ENCODE peak calls at places on chromosomes 7 and 10, in six cellular contexts. One of them, this sample, is unnamed.

GRCh38 chr7:130957140-130957513 is 223.1 kb upstream of the KLF14 start:
- DNase-seq in trophoblast cell: no peak
- DNase-seq in mesenchymal stem cell: no peak
- DNase-seq in IMR-90: no peak
- DNase-seq in H9: no peak
- DNase-seq in mesendoderm: no peak
- DNase-seq in this sample: no peak

GRCh38 chr10:43880160-43880559 is 231.5 kb upstream of the ZNF32 start:
- DNase-seq in trophoblast cell: no peak
- DNase-seq in mesenchymal stem cell: no peak
- DNase-seq in IMR-90: no peak
- DNase-seq in H9: no peak
- DNase-seq in mesendoderm: no peak
- DNase-seq in this sample: no peak

GRCh38 chr7:150990416-150991186 is at the start of gene NOS3:
- DNase-seq in trophoblast cell: peak
- DNase-seq in mesenchymal stem cell: no peak
- DNase-seq in IMR-90: no peak
- DNase-seq in H9: peak
- DNase-seq in mesendoderm: no peak
- DNase-seq in this sample: no peak

GRCh38 chr10:86970152-86970886 is 2.0 kb downstream of the ADIRF start:
- DNase-seq in trophoblast cell: peak
- DNase-seq in mesenchymal stem cell: peak
- DNase-seq in IMR-90: peak
- DNase-seq in H9: peak
- DNase-seq in mesendoderm: peak
- DNase-seq in this sample: peak

GRCh38 chr7:98681496-98681895 is 64.4 kb downstream of the NPTX2 start:
- DNase-seq in trophoblast cell: no peak
- DNase-seq in mesenchymal stem cell: no peak
- DNase-seq in IMR-90: no peak
- DNase-seq in H9: no peak
- DNase-seq in mesendoderm: no peak
- DNase-seq in this sample: no peak

GRCh38 chr10:62779487-62780248 is 24.9 kb upstream of the ADO start:
- DNase-seq in trophoblast cell: no peak
- DNase-seq in mesenchymal stem cell: peak
- DNase-seq in IMR-90: peak
- DNase-seq in H9: no peak
- DNase-seq in mesendoderm: no peak
- DNase-seq in this sample: no peak

GRCh38 chr10:67697646-67698245 is 1.8 kb upstream of the CTNNA3 start:
- DNase-seq in trophoblast cell: no peak
- DNase-seq in mesenchymal stem cell: peak
- DNase-seq in IMR-90: peak
- DNase-seq in H9: no peak
- DNase-seq in mesendoderm: peak
- DNase-seq in this sample: no peak

GRCh38 chr10:27908231-27908630 is 90.6 kb downstream of the ODAD2 start:
- DNase-seq in trophoblast cell: no peak
- DNase-seq in mesenchymal stem cell: no peak
- DNase-seq in IMR-90: no peak
- DNase-seq in H9: no peak
- DNase-seq in mesendoderm: no peak
- DNase-seq in this sample: no peak

GRCh38 chr7:151671514-151671913 is 151.8 kb upstream of the RHEB start:
- DNase-seq in trophoblast cell: peak
- DNase-seq in mesenchymal stem cell: no peak
- DNase-seq in IMR-90: no peak
- DNase-seq in H9: no peak
- DNase-seq in mesendoderm: peak
- DNase-seq in this sample: peak

GRCh38 chr7:158549176-158549833 is 38.3 kb downstream of the PTPRN2 start:
- DNase-seq in trophoblast cell: no peak
- DNase-seq in mesenchymal stem cell: no peak
- DNase-seq in IMR-90: no peak
- DNase-seq in H9: peak
- DNase-seq in mesendoderm: peak
- DNase-seq in this sample: no peak

GRCh38 chr10:60430017-60430416 is 40.3 kb upstream of the ANK3 start:
- DNase-seq in trophoblast cell: no peak
- DNase-seq in mesenchymal stem cell: no peak
- DNase-seq in IMR-90: peak
- DNase-seq in H9: no peak
- DNase-seq in mesendoderm: no peak
- DNase-seq in this sample: no peak

GRCh38 chr10:78747366-78747955 is 321.3 kb upstream of the ZMIZ1 start:
- DNase-seq in trophoblast cell: no peak
- DNase-seq in mesenchymal stem cell: peak
- DNase-seq in IMR-90: no peak
- DNase-seq in H9: no peak
- DNase-seq in mesendoderm: no peak
- DNase-seq in this sample: no peak

GRCh38 chr7:1463685-1464223 is 4.5 kb upstream of the MICALL2 start:
- DNase-seq in trophoblast cell: no peak
- DNase-seq in mesenchymal stem cell: no peak
- DNase-seq in IMR-90: no peak
- DNase-seq in H9: no peak
- DNase-seq in mesendoderm: no peak
- DNase-seq in this sample: no peak

GRCh38 chr7:1459512-1459892 is 232 bp upstream of the MICALL2 start:
- DNase-seq in trophoblast cell: peak
- DNase-seq in mesenchymal stem cell: peak
- DNase-seq in IMR-90: peak
- DNase-seq in H9: peak
- DNase-seq in mesendoderm: peak
- DNase-seq in this sample: peak

GRCh38 chr7:1460757-1461639 is 1.7 kb upstream of the MICALL2 start:
- DNase-seq in trophoblast cell: no peak
- DNase-seq in mesenchymal stem cell: peak
- DNase-seq in IMR-90: peak
- DNase-seq in H9: no peak
- DNase-seq in mesendoderm: peak
- DNase-seq in this sample: no peak

GRCh38 chr7:1459930-1460756 is 873 bp upstream of the MICALL2 start:
- DNase-seq in trophoblast cell: no peak
- DNase-seq in mesenchymal stem cell: peak
- DNase-seq in IMR-90: no peak
- DNase-seq in H9: peak
- DNase-seq in mesendoderm: no peak
- DNase-seq in this sample: no peak

DNA sequence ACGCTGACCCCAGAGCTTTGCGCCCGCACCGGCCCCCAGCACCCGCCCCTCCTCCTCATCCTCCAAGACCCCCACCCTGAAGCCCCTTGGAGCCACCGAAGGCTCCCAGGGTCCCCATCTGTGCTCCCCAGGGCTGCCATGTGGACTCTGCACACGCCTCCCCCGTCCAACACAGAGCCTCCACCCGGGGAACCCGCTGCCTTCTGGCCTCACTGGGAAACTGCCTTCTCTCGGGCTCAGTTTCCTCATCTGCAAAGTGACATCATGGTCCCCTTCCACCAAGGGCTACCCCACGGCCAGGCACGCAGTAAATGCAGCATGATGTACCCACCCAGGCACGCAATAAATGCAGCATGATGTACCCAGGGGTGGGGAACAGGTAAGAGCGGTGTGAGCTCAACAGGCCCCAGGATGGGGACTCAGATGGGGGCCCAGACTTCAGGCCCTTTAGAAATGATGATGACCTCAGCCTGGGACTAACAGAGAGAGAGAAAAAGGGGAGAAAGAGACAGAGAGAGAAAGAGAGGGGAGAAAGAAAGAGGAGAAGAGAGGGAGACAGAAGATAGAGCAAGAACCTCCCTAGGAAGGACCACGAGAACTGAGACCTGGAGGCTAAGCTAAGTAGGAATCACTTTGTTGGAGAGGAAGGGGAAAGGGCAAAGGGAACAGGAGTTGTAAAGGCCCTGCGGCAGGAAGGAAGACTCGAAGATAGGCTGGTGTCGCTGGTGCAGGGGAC is 2.5 kb upstream of the MICALL2 start:
- DNase-seq in trophoblast cell: no peak
- DNase-seq in mesenchymal stem cell: no peak
- DNase-seq in IMR-90: no peak
- DNase-seq in H9: no peak
- DNase-seq in mesendoderm: no peak
- DNase-seq in this sample: no peak
- H3K4ac ChIP-seq in trophoblast cell: no peak
- H3K4ac ChIP-seq in mesenchymal stem cell: no peak
- H3K4ac ChIP-seq in IMR-90: no peak
- H3K4ac ChIP-seq in H9: no peak
- H3K4ac ChIP-seq in mesendoderm: no peak
- H3K4ac ChIP-seq in this sample: no peak

DNA sequence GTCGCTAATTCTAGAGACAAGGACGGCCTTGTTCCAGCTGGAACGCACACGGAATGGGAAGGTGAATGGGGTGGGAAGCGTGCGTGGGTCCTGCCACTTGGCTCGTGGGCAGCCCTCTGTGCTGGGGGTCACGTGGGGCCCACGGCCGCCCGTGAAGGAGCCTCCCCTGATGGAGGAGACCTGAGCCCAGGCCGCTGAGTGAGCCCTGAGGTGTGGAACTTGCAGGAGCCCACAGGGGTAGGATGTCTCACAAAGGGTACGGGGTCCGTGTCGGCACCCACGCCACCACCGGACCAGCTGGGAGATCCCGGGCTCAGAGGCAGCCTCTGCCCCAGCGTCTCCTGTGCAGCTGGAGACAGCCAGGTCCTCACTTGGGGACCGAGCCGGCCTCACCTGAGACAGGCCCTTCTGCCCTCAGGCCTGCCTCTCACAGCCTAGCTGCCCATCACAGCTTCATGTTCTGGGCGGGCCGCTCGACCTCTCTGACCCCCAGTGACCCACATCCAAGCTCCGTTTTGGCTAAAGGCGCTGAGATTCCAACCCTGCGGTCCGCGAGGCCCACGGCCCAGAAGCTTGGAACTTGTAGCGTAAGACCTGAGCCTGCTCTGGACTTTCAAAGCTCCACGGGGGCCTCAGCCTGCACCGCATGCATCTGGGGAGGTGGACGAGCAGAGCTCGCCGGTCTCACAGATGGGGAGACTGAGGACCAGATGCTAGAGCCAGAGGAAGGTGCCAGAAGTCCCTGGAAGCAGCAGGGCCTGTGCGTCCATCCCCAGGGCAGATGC is 84.9 kb downstream of the FOXL3 start:
- DNase-seq in trophoblast cell: no peak
- DNase-seq in mesenchymal stem cell: no peak
- DNase-seq in IMR-90: no peak
- DNase-seq in H9: peak
- DNase-seq in mesendoderm: no peak
- DNase-seq in this sample: no peak
- H3K4ac ChIP-seq in trophoblast cell: no peak
- H3K4ac ChIP-seq in mesenchymal stem cell: no peak
- H3K4ac ChIP-seq in IMR-90: no peak
- H3K4ac ChIP-seq in H9: no peak
- H3K4ac ChIP-seq in mesendoderm: no peak
- H3K4ac ChIP-seq in this sample: no peak

GRCh38 chr7:44232396-44232795 is 31.6 kb downstream of the YKT6 start:
- DNase-seq in trophoblast cell: no peak
- DNase-seq in mesenchymal stem cell: no peak
- DNase-seq in IMR-90: no peak
- DNase-seq in H9: no peak
- DNase-seq in mesendoderm: no peak
- DNase-seq in this sample: no peak
- H3K4ac ChIP-seq in trophoblast cell: no peak
- H3K4ac ChIP-seq in mesenchymal stem cell: no peak
- H3K4ac ChIP-seq in IMR-90: no peak
- H3K4ac ChIP-seq in H9: no peak
- H3K4ac ChIP-seq in mesendoderm: no peak
- H3K4ac ChIP-seq in this sample: no peak

GRCh38 chr7:1942026-1942703 is 272.1 kb downstream of the ELFN1 start:
- DNase-seq in trophoblast cell: no peak
- DNase-seq in mesenchymal stem cell: no peak
- DNase-seq in IMR-90: no peak
- DNase-seq in H9: no peak
- DNase-seq in mesendoderm: no peak
- DNase-seq in this sample: no peak
- H3K4ac ChIP-seq in trophoblast cell: no peak
- H3K4ac ChIP-seq in mesenchymal stem cell: no peak
- H3K4ac ChIP-seq in IMR-90: no peak
- H3K4ac ChIP-seq in H9: no peak
- H3K4ac ChIP-seq in mesendoderm: no peak
- H3K4ac ChIP-seq in this sample: no peak

GRCh38 chr7:14375998-14376397 is 386.5 kb upstream of the ETV1 start:
- DNase-seq in trophoblast cell: no peak
- DNase-seq in mesenchymal stem cell: no peak
- DNase-seq in IMR-90: no peak
- DNase-seq in H9: no peak
- DNase-seq in mesendoderm: no peak
- DNase-seq in this sample: no peak

GRCh38 chr7:14377646-14378266 is 388.3 kb upstream of the ETV1 start:
- DNase-seq in trophoblast cell: no peak
- DNase-seq in mesenchymal stem cell: no peak
- DNase-seq in IMR-90: peak
- DNase-seq in H9: no peak
- DNase-seq in mesendoderm: no peak
- DNase-seq in this sample: no peak

GRCh38 chr7:14380881-14381280 is 391.4 kb upstream of the ETV1 start:
- DNase-seq in trophoblast cell: no peak
- DNase-seq in mesenchymal stem cell: no peak
- DNase-seq in IMR-90: no peak
- DNase-seq in H9: no peak
- DNase-seq in mesendoderm: peak
- DNase-seq in this sample: no peak

GRCh38 chr7:14374336-14374735 is 384.9 kb upstream of the ETV1 start:
- DNase-seq in trophoblast cell: no peak
- DNase-seq in mesenchymal stem cell: no peak
- DNase-seq in IMR-90: no peak
- DNase-seq in H9: no peak
- DNase-seq in mesendoderm: no peak
- DNase-seq in this sample: no peak

GRCh38 chr7:14376711-14377110 is 387.2 kb upstream of the ETV1 start:
- DNase-seq in trophoblast cell: no peak
- DNase-seq in mesenchymal stem cell: no peak
- DNase-seq in IMR-90: no peak
- DNase-seq in H9: no peak
- DNase-seq in mesendoderm: no peak
- DNase-seq in this sample: no peak
- H3K4ac ChIP-seq in trophoblast cell: no peak
- H3K4ac ChIP-seq in mesenchymal stem cell: no peak
- H3K4ac ChIP-seq in IMR-90: no peak
- H3K4ac ChIP-seq in H9: no peak
- H3K4ac ChIP-seq in mesendoderm: no peak
- H3K4ac ChIP-seq in this sample: no peak

DNA sequence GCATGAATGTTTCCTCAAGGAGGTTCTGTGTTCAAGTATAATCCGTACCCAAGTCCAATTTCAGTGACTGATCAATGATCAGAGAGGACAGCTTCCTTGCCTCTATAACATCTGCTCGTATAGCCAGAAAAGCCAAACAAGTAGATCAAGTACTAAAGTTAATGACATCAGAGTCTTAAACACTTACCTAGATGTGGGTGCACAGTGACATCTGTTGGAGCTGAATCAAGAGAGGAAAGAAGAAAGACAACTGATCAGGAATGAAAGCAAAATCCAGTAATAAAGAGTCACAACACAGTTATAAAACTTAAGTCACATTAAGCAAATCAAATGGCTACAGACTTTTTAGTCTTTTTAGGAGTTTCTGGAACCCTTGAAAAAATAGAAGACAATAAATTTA is 236.5 kb downstream of the RELN start:
- DNase-seq in trophoblast cell: no peak
- DNase-seq in mesenchymal stem cell: no peak
- DNase-seq in IMR-90: peak
- DNase-seq in H9: no peak
- DNase-seq in mesendoderm: no peak
- DNase-seq in this sample: no peak
- H3K4ac ChIP-seq in trophoblast cell: no peak
- H3K4ac ChIP-seq in mesenchymal stem cell: no peak
- H3K4ac ChIP-seq in IMR-90: no peak
- H3K4ac ChIP-seq in H9: no peak
- H3K4ac ChIP-seq in mesendoderm: no peak
- H3K4ac ChIP-seq in this sample: no peak